ENCODE peak calls at places on chromosomes 2 and 18, in eight cellular contexts. I is A549, T is H9, Y is uterus, S is adrenal gland, Q is esophagus squamous epithelium, L is keratinocyte, C is BE2C. J is an unnamed sample. For H3K4me1, the result is how much of the 10 kb centered on the place peaks cover.

GRCh38 chr18:12231040-12231882 is 22.9 kb upstream of the CIDEA start:
- DNase-seq in I (no peak), T (no peak), Y (no peak), S (no peak), Q (no peak), L (no peak), C (no peak), J (no peak)

GRCh38 chr18:525066-525797 is 24.7 kb upstream of the COLEC12 start:
- DNase-seq in I (no peak), T (no peak), Y (no peak), S (no peak), Q (no peak), L (no peak), C (no peak), J (no peak)

GRCh38 chr2:81894451-81894990 is 1590.0 kb upstream of the LRRTM1 start:
- DNase-seq in I (no peak), T (no peak), Y (no peak), S (no peak), Q (no peak), L (no peak), C (no peak), J (no peak)

GRCh38 chr2:3634631-3635091 is 23.3 kb upstream of the ALLC start:
- DNase-seq in I (no peak), T (peak), Y (peak), S (peak), Q (no peak), L (no peak), C (no peak), J (no peak)

GRCh38 chr18:76445275-76445674 is 49.8 kb downstream of the ZNF516 start:
- DNase-seq in I (no peak), T (no peak), Y (no peak), S (peak), Q (no peak), L (no peak), C (no peak), J (no peak)

GRCh38 chr2:96090527-96090926 is 25.8 kb downstream of the ADRA2B start:
- DNase-seq in I (no peak), T (no peak), Y (no peak), S (no peak), Q (no peak), L (no peak), C (no peak), J (no peak)

GRCh38 chr2:236112466-236112865 is 55.7 kb downstream of the GBX2 start:
- DNase-seq in I (no peak), T (no peak), Y (no peak), S (no peak), Q (no peak), L (no peak), C (no peak), J (no peak)

GRCh38 chr2:120881981-120882788 is 146.5 kb downstream of the GLI2 start:
- DNase-seq in I (no peak), T (no peak), Y (peak), S (no peak), Q (no peak), L (no peak), C (no peak), J (no peak)

GRCh38 chr2:134148843-134149472 is 104.9 kb upstream of the MGAT5 start:
- DNase-seq in I (no peak), T (no peak), Y (no peak), S (no peak), Q (no peak), L (no peak), C (no peak), J (no peak)

GRCh38 chr2:161796192-161796591 is 172.0 kb downstream of the SLC4A10 start:
- DNase-seq in I (no peak), T (no peak), Y (no peak), S (peak), Q (no peak), L (no peak), C (no peak), J (no peak)

GRCh38 chr2:100800910-100801309 is 19.0 kb upstream of the NPAS2 start:
- DNase-seq in I (no peak), T (no peak), Y (no peak), S (no peak), Q (no peak), L (no peak), C (no peak), J (no peak)

GRCh38 chr2:198314559-198315153 is 510.3 kb downstream of the PLCL1 start:
- DNase-seq in I (peak), T (no peak), Y (no peak), S (no peak), Q (no peak), L (no peak), C (no peak), J (peak)

GRCh38 chr2:241771286-241772062 is 5.1 kb upstream of the GAL3ST2 start:
- DNase-seq in I (no peak), T (peak), Y (peak), S (peak), Q (no peak), L (no peak), C (peak), J (no peak)

GRCh38 chr18:10927290-10927979 is 221.9 kb downstream of the PIEZO2 start:
- DNase-seq in I (no peak), T (no peak), Y (peak), S (no peak), Q (no peak), L (no peak), C (no peak), J (no peak)

GRCh38 chr2:72156872-72157271 is 9.2 kb upstream of the CYP26B1 start:
- DNase-seq in I (no peak), T (no peak), Y (no peak), S (no peak), Q (no peak), L (no peak), C (no peak), J (no peak)

GRCh38 chr2:147382322-147382948 is 462.4 kb upstream of the ACVR2A start:
- DNase-seq in I (no peak), T (no peak), Y (no peak), S (peak), Q (no peak), L (peak), C (no peak), J (no peak)

GRCh38 chr2:235647836-235648235 is 154.0 kb downstream of the AGAP1 start:
- DNase-seq in I (no peak), T (no peak), Y (no peak), S (no peak), Q (no peak), L (no peak), C (no peak), J (no peak)

GRCh38 chr2:60215295-60215990 is 338.0 kb downstream of the BCL11A start:
- DNase-seq in I (no peak), T (peak), Y (no peak), S (no peak), Q (no peak), L (no peak), C (no peak), J (no peak)

GRCh38 chr2:31254237-31255203 is 20.6 kb downstream of the EHD3 start:
- DNase-seq in I (no peak), T (no peak), Y (no peak), S (no peak), Q (no peak), L (no peak), C (no peak), J (no peak)

GRCh38 chr2:100291152-100291970 is 30.9 kb downstream of the LONRF2 start:
- DNase-seq in I (peak), T (peak), Y (peak), S (peak), Q (no peak), L (peak), C (peak), J (peak)

GRCh38 chr2:41930807-41931566 is 116.8 kb upstream of the PKDCC start:
- DNase-seq in I (peak), T (no peak), Y (peak), S (peak), Q (no peak), L (no peak), C (no peak), J (no peak)

GRCh38 chr2:241759091-241759807 is 17.4 kb upstream of the GAL3ST2 start:
- DNase-seq in I (no peak), T (no peak), Y (no peak), S (no peak), Q (no peak), L (no peak), C (no peak), J (no peak)

GRCh38 chr18:53153281-53153680 is 813.3 kb downstream of the DCC start:
- DNase-seq in I (peak), T (peak), Y (no peak), S (no peak), Q (no peak), L (no peak), C (peak), J (no peak)

GRCh38 chr2:174376967-174377366 is 18.6 kb upstream of the SCRN3 start:
- DNase-seq in I (no peak), T (no peak), Y (no peak), S (no peak), Q (no peak), L (no peak), C (no peak), J (no peak)

DNA sequence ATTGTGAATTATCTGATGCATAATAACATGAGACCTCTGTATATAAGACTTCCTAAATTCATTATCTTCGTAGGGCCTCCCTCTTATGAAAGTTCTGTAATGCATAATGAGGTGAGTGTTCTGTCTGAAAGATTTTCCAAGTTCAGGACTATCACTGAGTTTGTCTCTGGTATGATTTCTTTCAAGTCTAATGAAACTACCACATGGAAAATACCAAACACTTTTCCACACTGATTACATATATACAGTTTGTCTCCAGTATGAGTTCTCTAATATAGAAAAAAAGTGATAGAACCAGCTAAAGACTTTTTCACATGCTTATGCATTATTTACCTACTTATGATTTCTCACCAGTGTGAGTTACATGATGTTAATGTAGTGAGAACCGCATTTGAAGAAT is 34.7 kb downstream of the CTNNA2 start:
- DNase-seq in I (no peak), T (no peak), Y (no peak), S (no peak), Q (no peak), L (no peak), C (no peak), J (no peak)
- H3K4me1 ChIP-seq in I (under half), T (under half), Y (under half), S (under half), Q (under half), L (under half), C (under half), J (under half)

GRCh38 chr2:62042400-62042799 is 136.9 kb downstream of the COMMD1 start:
- DNase-seq in I (no peak), T (no peak), Y (no peak), S (no peak), Q (no peak), L (no peak), C (no peak), J (no peak)
- H3K4me1 ChIP-seq in I (under half), T (under half), Y (under half), S (under half), Q (under half), L (under half), C (under half), J (under half)

GRCh38 chr2:68384485-68385107 is 19.5 kb downstream of the PLEK start:
- DNase-seq in I (no peak), T (no peak), Y (no peak), S (no peak), Q (no peak), L (no peak), C (no peak), J (no peak)

GRCh38 chr2:68385232-68385906 is 20.3 kb downstream of the PLEK start:
- DNase-seq in I (no peak), T (no peak), Y (no peak), S (no peak), Q (no peak), L (no peak), C (no peak), J (no peak)

GRCh38 chr2:68386362-68386761 is 21.3 kb downstream of the PLEK start:
- DNase-seq in I (no peak), T (no peak), Y (no peak), S (no peak), Q (no peak), L (no peak), C (no peak), J (no peak)

GRCh38 chr2:68387408-68388350 is 22.6 kb downstream of the PLEK start:
- DNase-seq in I (no peak), T (no peak), Y (no peak), S (no peak), Q (no peak), L (no peak), C (no peak), J (no peak)

DNA sequence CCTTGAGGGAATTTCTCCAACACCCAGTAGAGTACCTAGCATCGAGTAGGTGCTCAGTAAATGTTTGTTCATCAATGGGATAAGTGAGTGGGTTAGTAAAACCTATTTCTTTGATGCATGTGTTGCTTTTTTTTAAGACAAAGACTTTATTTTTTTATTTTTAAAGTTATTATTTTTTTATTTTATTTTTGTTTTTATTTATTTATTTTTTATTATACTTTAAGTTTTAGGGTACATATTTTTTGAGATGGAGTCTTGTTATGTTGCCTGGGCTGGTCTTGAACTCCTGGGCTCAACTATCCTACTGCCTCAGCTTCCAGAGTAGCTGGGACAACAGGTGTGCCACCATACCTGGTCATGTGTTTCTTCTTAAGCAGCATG is 20.8 kb downstream of the PLEK start:
- DNase-seq in I (no peak), T (no peak), Y (no peak), S (no peak), Q (no peak), L (no peak), C (no peak), J (no peak)
- H3K4me1 ChIP-seq in I (under half), T (under half), Y (under half), S (under half), Q (under half), L (under half), C (under half), J (half or more)

DNA sequence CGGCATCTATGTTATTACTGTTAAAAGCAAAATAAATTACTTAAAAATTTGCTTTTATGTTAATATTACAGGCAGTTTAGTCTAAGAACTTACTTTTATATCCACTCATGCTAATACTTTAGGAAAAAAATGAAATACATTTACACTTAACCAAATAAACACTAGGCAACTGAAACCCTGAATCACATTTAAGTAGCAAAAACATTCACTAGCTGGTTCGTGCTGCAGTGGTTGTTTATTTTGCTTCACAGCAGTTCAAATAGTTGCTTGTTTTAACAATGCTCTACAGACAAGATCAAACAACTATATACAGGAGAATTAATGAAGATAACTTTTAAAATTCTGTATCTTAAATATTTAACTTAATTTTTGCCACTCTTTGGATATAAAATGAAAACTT is 60.8 kb downstream of the ABCG8 start:
- DNase-seq in I (no peak), T (no peak), Y (no peak), S (no peak), Q (no peak), L (no peak), C (no peak), J (no peak)
- H3K4me1 ChIP-seq in I (under half), T (under half), Y (under half), S (under half), Q (under half), L (under half), C (under half), J (under half)

GRCh38 chr18:50126466-50126865 is 68.5 kb downstream of the MYO5B start:
- DNase-seq in I (no peak), T (no peak), Y (no peak), S (no peak), Q (no peak), L (no peak), C (no peak), J (no peak)
- H3K4me1 ChIP-seq in I (under half), T (under half), Y (under half), S (under half), Q (under half), L (under half), C (under half), J (under half)

GRCh38 chr2:171347591-171348032 is 86.2 kb downstream of the METTL8 start:
- DNase-seq in I (peak), T (no peak), Y (no peak), S (peak), Q (no peak), L (peak), C (no peak), J (no peak)
- H3K4me1 ChIP-seq in I (under half), T (under half), Y (under half), S (under half), Q (under half), L (under half), C (under half), J (under half)

GRCh38 chr2:177243073-177243472 is 21.5 kb downstream of the NFE2L2 start:
- DNase-seq in I (no peak), T (no peak), Y (no peak), S (no peak), Q (no peak), L (no peak), C (no peak), J (no peak)

GRCh38 chr2:177239934-177240600 is 24.5 kb downstream of the NFE2L2 start:
- DNase-seq in I (peak), T (no peak), Y (no peak), S (peak), Q (peak), L (no peak), C (no peak), J (peak)

GRCh38 chr2:177243476-177243875 is 21.1 kb downstream of the NFE2L2 start:
- DNase-seq in I (peak), T (no peak), Y (no peak), S (no peak), Q (no peak), L (no peak), C (no peak), J (no peak)

GRCh38 chr2:177242136-177242987 is 22.2 kb downstream of the NFE2L2 start:
- DNase-seq in I (peak), T (no peak), Y (no peak), S (no peak), Q (no peak), L (no peak), C (no peak), J (no peak)

GRCh38 chr2:177241771-177242135 is 22.8 kb downstream of the NFE2L2 start:
- DNase-seq in I (no peak), T (no peak), Y (no peak), S (no peak), Q (no peak), L (no peak), C (no peak), J (no peak)
- H3K4me1 ChIP-seq in I (half or more), T (under half), Y (under half), S (half or more), Q (half or more), L (half or more), C (under half), J (half or more)

DNA sequence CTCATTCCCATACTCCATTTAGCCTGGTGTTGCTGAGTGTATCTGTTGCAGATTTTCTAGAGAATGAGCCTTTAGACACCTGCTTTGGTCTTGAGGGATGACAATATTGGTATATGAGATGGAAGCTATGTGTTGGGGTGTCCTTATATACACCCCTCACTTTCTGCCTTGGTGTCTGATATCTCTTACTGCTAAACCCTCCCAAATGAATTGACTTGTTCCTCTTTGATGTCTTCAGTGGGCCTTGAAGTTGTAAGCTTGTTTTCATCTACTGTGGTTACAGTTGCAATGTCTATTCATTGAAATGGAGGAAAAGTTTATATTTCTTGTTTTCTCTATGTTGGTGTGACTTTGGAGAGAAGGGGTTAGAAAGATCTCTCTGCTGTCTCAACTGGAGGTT is 18.8 kb downstream of the RAB10 start:
- DNase-seq in I (no peak), T (no peak), Y (no peak), S (no peak), Q (no peak), L (no peak), C (no peak), J (no peak)
- H3K4me1 ChIP-seq in I (half or more), T (under half), Y (under half), S (under half), Q (half or more), L (under half), C (under half), J (half or more)